ENCODE peak calls at places on chromosomes 1 and 21, in seven cellular contexts. P is transverse colon; B is occipital lobe; M is M059J; Z is activated naive CD8-positive, alpha-beta T cell treated with anti-CD3 and anti-CD28 coated beads, Interleukin-2, amount 50 U/mL, for 24 hours; U is cardiac fibroblast; D is iPS DF 19.7. F is an unnamed sample.

GRCh38 chr21:41164981-41165650 is 2.8 kb upstream of the BACE2 start:
- DNase-seq in M (peak), B (no peak), Z (no peak), D (no peak), P (peak), U (peak), F (no peak)

GRCh38 chr21:36499578-36500471 is 19.9 kb upstream of the CLDN14 start:
- DNase-seq in P (peak), M (peak), U (peak), B (no peak), Z (no peak), D (no peak), F (no peak)

GRCh38 chr1:171998711-171999110 is 157.4 kb downstream of the DNM3 start:
- DNase-seq in D (no peak), M (no peak), B (no peak), P (no peak), Z (no peak), U (no peak), F (peak)

GRCh38 chr1:3900969-3901529 is 977 bp upstream of the C1orf174 start:
- DNase-seq in M (peak), Z (peak), B (peak), D (peak), U (peak), P (peak), F (peak)

GRCh38 chr21:32334980-32335471 is 36.4 kb downstream of the MRAP start:
- DNase-seq in M (no peak), U (peak), P (no peak), B (peak), Z (no peak), D (no peak), F (no peak)

GRCh38 chr1:40980453-40981121 is 1.1 kb downstream of the CTPS1 start:
- DNase-seq in P (peak), U (no peak), Z (peak), B (no peak), D (no peak), M (peak), F (peak)

GRCh38 chr1:162391790-162392563 is 10.4 kb downstream of the C1orf226 start:
- DNase-seq in M (peak), Z (peak), U (peak), D (no peak), B (no peak), P (no peak), F (peak)

GRCh38 chr1:41598325-41598724 is 113.8 kb upstream of the EDN2 start:
- DNase-seq in D (no peak), M (no peak), B (no peak), Z (no peak), P (no peak), U (no peak), F (no peak)

GRCh38 chr1:153355445-153356071 is 2.1 kb upstream of the S100A9 start:
- DNase-seq in D (peak), U (peak), M (peak), P (peak), Z (peak), B (no peak), F (peak)

GRCh38 chr1:225849905-225850304 is 32.3 kb downstream of the TMEM63A start:
- DNase-seq in D (no peak), P (peak), U (peak), B (no peak), Z (peak), M (no peak), F (no peak)

GRCh38 chr1:1005774-1006304 is 5.9 kb upstream of the HES4 start:
- DNase-seq in U (no peak), M (no peak), D (no peak), B (no peak), P (no peak), Z (no peak), F (no peak)

GRCh38 chr1:91171906-91172305 is 150.1 kb upstream of the ZNF644 start:
- DNase-seq in U (no peak), P (no peak), M (no peak), D (no peak), Z (no peak), B (no peak), F (no peak)

GRCh38 chr1:33301273-33301984 is 19.5 kb downstream of the A3GALT2 start:
- DNase-seq in D (no peak), Z (no peak), B (no peak), M (peak), U (peak), P (no peak), F (no peak)

GRCh38 chr1:47172782-47173181 is 17.1 kb downstream of the PDZK1IP1 start:
- DNase-seq in Z (no peak), B (no peak), U (no peak), D (no peak), P (no peak), M (no peak), F (no peak)

F was measured in HCEC 1CT.